ENCODE peak calls at places on chromosomes 1 and 21, in four cellular contexts. R is kidney, A is dorsolateral prefrontal cortex, V is lung. Z is an unnamed sample.

GRCh38 chr1:81699234-81699633 is 101.5 kb upstream of the ADGRL2 start:
- DNase-seq in R (no peak), V (no peak), A (no peak), Z (no peak)

GRCh38 chr1:81833722-81834121 is 33.0 kb downstream of the ADGRL2 start:
- DNase-seq in A (no peak), R (no peak), V (no peak), Z (no peak)

GRCh38 chr1:147630447-147630846 is 39.9 kb downstream of the ACP6 start:
- DNase-seq in A (no peak), V (no peak), R (no peak), Z (no peak)

GRCh38 chr1:40076895-40077312 is 20.1 kb downstream of the PPT1 start:
- DNase-seq in V (no peak), A (no peak), R (no peak), Z (no peak)

GRCh38 chr1:47231314-47232186 is 475 bp downstream of the TAL1 start:
- DNase-seq in R (no peak), A (no peak), V (no peak), Z (no peak)

GRCh38 chr1:17636612-17637011 is 97.1 kb downstream of the ARHGEF10L start:
- DNase-seq in V (no peak), R (no peak), A (no peak), Z (no peak)

GRCh38 chr21:17901458-17902092 is 82.4 kb upstream of the C21orf91 start:
- DNase-seq in V (no peak), R (no peak), A (no peak), Z (no peak)

GRCh38 chr21:19130379-19131028 is 726.9 kb upstream of the TMPRSS15 start:
- DNase-seq in V (no peak), R (no peak), A (no peak), Z (no peak)

GRCh38 chr1:168004531-168004930 is 67.7 kb upstream of the MPC2 start:
- DNase-seq in R (no peak), V (no peak), A (no peak), Z (no peak)

GRCh38 chr1:207300970-207301369 is 20.5 kb upstream of the CD55 start:
- DNase-seq in R (no peak), V (no peak), A (no peak), Z (no peak)

GRCh38 chr1:45552309-45552708 is 1.7 kb downstream of the AKR1A1 start:
- DNase-seq in V (peak), A (no peak), R (no peak), Z (no peak)

GRCh38 chr21:36412916-36413315 is 27.7 kb downstream of the CHAF1B start:
- DNase-seq in A (no peak), R (no peak), V (no peak), Z (no peak)

GRCh38 chr1:151455966-151456365 is 3.3 kb downstream of the POGZ start:
- DNase-seq in V (no peak), A (no peak), R (no peak), Z (no peak)

GRCh38 chr1:157289001-157289400 is 150.8 kb upstream of the ETV3 start:
- DNase-seq in A (no peak), R (no peak), V (no peak), Z (no peak)

GRCh38 chr1:36160388-36160948 is 4.5 kb downstream of the MAP7D1 start:
- DNase-seq in V (no peak), R (no peak), A (no peak), Z (no peak)

GRCh38 chr1:160338580-160338979 is 4.5 kb downstream of the COPA start:
- DNase-seq in V (no peak), R (no peak), A (no peak), Z (no peak)

GRCh38 chr1:10179408-10179685 is 31.0 kb upstream of the KIF1B start:
- DNase-seq in R (no peak), A (no peak), V (no peak), Z (no peak)

GRCh38 chr1:4022715-4023114 is 122.6 kb upstream of the C1orf174 start:
- DNase-seq in V (no peak), R (no peak), A (no peak), Z (no peak)

GRCh38 chr1:62196091-62196690 is 1.5 kb downstream of the L1TD1 start:
- DNase-seq in R (no peak), V (no peak), A (no peak), Z (no peak)

GRCh38 chr1:237270338-237270737 is 228.4 kb downstream of the RYR2 start:
- DNase-seq in V (no peak), R (no peak), A (no peak), Z (no peak)

GRCh38 chr1:12183095-12183794 is 16.5 kb downstream of the TNFRSF1B start:
- DNase-seq in R (no peak), V (no peak), A (no peak), Z (no peak)

GRCh38 chr1:244006961-244007360 is 44.1 kb upstream of the ZBTB18 start:
- DNase-seq in A (no peak), V (no peak), R (no peak), Z (no peak)

GRCh38 chr1:15802234-15802965 is 5.0 kb downstream of the UQCRHL start:
- DNase-seq in A (no peak), R (no peak), V (no peak), Z (no peak)

GRCh38 chr1:43814401-43814800 is 107.1 kb downstream of the ST3GAL3 start:
- DNase-seq in A (no peak), R (no peak), V (no peak), Z (no peak)

GRCh38 chr1:226816585-226816984 is 53.8 kb upstream of the PSEN2 start:
- DNase-seq in V (no peak), R (no peak), A (no peak), Z (no peak)

GRCh38 chr1:31755197-31755611 is 8.9 kb downstream of the ADGRB2 start:
- DNase-seq in A (no peak), R (peak), V (no peak), Z (no peak)

GRCh38 chr21:43300496-43301423 is 126.2 kb downstream of the SIK1 start:
- DNase-seq in A (no peak), V (no peak), R (peak), Z (no peak)

GRCh38 chr1:30933874-30934252 is 25.3 kb upstream of the SDC3 start:
- DNase-seq in R (no peak), V (no peak), A (no peak), Z (no peak)

GRCh38 chr1:161481624-161482392 is 23.4 kb upstream of the FCGR2A start:
- DNase-seq in R (no peak), V (no peak), A (no peak), Z (no peak)

GRCh38 chr1:83055391-83056170 is 943.4 kb downstream of the TTLL7 start:
- DNase-seq in R (no peak), V (no peak), A (no peak), Z (no peak)

GRCh38 chr1:159870704-159871103 is 8.2 kb upstream of the VSIG8 start:
- DNase-seq in A (no peak), R (no peak), V (no peak), Z (no peak)

GRCh38 chr1:223492044-223492443 is 98.8 kb downstream of the CCDC185 start:
- DNase-seq in A (no peak), V (peak), R (peak), Z (no peak)

GRCh38 chr1:28126778-28127430 is 38.5 kb upstream of the EYA3 start:
- DNase-seq in R (no peak), A (no peak), V (no peak), Z (no peak)

DNA sequence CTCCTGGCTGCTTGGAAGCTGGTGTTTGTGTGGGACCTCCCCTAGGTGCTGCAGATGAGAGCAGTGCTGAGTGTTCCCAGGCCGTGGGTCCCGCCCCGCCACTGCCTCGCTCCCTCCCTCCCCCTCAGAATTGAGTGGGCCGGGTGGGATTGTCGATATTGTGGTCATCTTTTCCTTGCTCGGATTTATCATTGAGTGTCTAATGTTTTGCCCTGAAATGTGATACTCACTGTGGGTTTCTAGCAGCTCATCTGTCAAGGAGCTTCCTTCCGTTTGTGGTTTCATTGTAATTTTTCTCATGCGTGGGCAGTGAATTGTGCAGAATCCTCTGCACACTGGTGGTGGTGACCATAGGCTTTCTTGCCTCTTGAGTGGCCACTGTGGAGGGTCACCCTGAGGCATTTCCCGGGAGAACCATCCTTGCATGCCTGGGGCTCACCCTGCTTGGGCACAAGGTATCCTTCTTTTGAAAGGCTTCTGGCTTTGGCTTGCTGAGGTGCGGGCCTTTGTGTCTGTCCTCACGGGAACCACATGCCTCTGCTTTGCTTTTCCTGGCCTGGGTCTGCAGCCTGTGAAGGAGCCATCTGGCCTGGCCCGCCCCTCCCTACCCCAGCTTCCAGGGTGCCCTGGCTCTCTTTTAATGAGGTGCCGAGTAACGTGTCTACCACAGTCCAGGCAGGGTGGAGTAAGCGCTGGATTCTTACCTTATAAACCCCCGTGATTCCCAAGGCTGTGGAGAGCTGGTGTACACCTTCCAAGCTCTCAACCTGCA is 25.6 kb downstream of the SLX9 start:
- DNase-seq in A (no peak), V (no peak), R (peak), Z (no peak)
- H3K4me3 ChIP-seq in A (no peak), V (no peak), R (no peak), Z (no peak)

GRCh38 chr21:44927259-44927586 is 6.5 kb upstream of the ITGB2 start:
- DNase-seq in R (no peak), V (no peak), A (no peak), Z (no peak)
- H3K4me3 ChIP-seq in R (no peak), V (no peak), A (no peak), Z (peak)

GRCh38 chr1:229718177-229718576 is 92.1 kb downstream of the URB2 start:
- DNase-seq in R (no peak), V (no peak), A (no peak), Z (no peak)
- H3K4me3 ChIP-seq in R (no peak), V (no peak), A (no peak), Z (no peak)

GRCh38 chr1:24154215-24154614 is 11.3 kb upstream of the IL22RA1 start:
- DNase-seq in R (peak), A (no peak), V (no peak), Z (no peak)
- H3K4me3 ChIP-seq in R (no peak), A (no peak), V (no peak), Z (no peak)

Z was measured in thoracic aorta.